ENCODE peak calls at places on chromosomes 7 and 10, in nine cellular contexts. One of them, this sample, is unnamed.

GRCh38 chr7:38632411-38632810 is 1.2 kb upstream of the AMPH start:
- DNase-seq in A549: no peak
- DNase-seq in tibial nerve: no peak
- DNase-seq in spleen: no peak
- DNase-seq in upper lobe of left lung: no peak
- DNase-seq in transverse colon: no peak
- DNase-seq in heart left ventricle: no peak
- DNase-seq in thyroid gland: no peak
- DNase-seq in esophagus squamous epithelium: no peak
- DNase-seq in this sample: no peak

GRCh38 chr10:96017227-96017687 is 26.1 kb upstream of the CCNJ start:
- DNase-seq in spleen: no peak
- DNase-seq in esophagus squamous epithelium: no peak
- DNase-seq in thyroid gland: peak; percentile 7
- DNase-seq in upper lobe of left lung: no peak
- DNase-seq in heart left ventricle: no peak
- DNase-seq in tibial nerve: peak; percentile 67
- DNase-seq in transverse colon: peak; percentile 21
- DNase-seq in A549: peak; percentile 69
- DNase-seq in this sample: peak; percentile 25

GRCh38 chr7:137985253-137985896 is 16.5 kb downstream of the CREB3L2 start:
- DNase-seq in tibial nerve: no peak
- DNase-seq in heart left ventricle: no peak
- DNase-seq in transverse colon: peak; percentile 48
- DNase-seq in A549: no peak
- DNase-seq in spleen: no peak
- DNase-seq in upper lobe of left lung: no peak
- DNase-seq in esophagus squamous epithelium: no peak
- DNase-seq in thyroid gland: no peak
- DNase-seq in this sample: no peak

GRCh38 chr7:74038194-74038961 is 10.4 kb downstream of the ELN start:
- DNase-seq in tibial nerve: peak; percentile 46
- DNase-seq in upper lobe of left lung: no peak
- DNase-seq in heart left ventricle: no peak
- DNase-seq in thyroid gland: no peak
- DNase-seq in esophagus squamous epithelium: no peak
- DNase-seq in transverse colon: no peak
- DNase-seq in A549: no peak
- DNase-seq in spleen: no peak
- DNase-seq in this sample: no peak

GRCh38 chr10:19505320-19506092 is 310.7 kb upstream of the PLXDC2 start:
- DNase-seq in transverse colon: no peak
- DNase-seq in upper lobe of left lung: no peak
- DNase-seq in heart left ventricle: no peak
- DNase-seq in spleen: no peak
- DNase-seq in tibial nerve: no peak
- DNase-seq in A549: no peak
- DNase-seq in esophagus squamous epithelium: no peak
- DNase-seq in thyroid gland: no peak
- DNase-seq in this sample: no peak

GRCh38 chr10:43278216-43278615 is 11.4 kb upstream of the RASGEF1A start:
- DNase-seq in upper lobe of left lung: no peak
- DNase-seq in heart left ventricle: no peak
- DNase-seq in esophagus squamous epithelium: no peak
- DNase-seq in transverse colon: no peak
- DNase-seq in thyroid gland: no peak
- DNase-seq in tibial nerve: no peak
- DNase-seq in spleen: no peak
- DNase-seq in A549: no peak
- DNase-seq in this sample: no peak

GRCh38 chr7:46744957-46745699 is 824.1 kb upstream of the IGFBP3 start:
- DNase-seq in spleen: no peak
- DNase-seq in transverse colon: no peak
- DNase-seq in esophagus squamous epithelium: no peak
- DNase-seq in A549: no peak
- DNase-seq in thyroid gland: no peak
- DNase-seq in heart left ventricle: no peak
- DNase-seq in upper lobe of left lung: no peak
- DNase-seq in tibial nerve: no peak
- DNase-seq in this sample: no peak

GRCh38 chr10:133013478-133013877 is 71.1 kb upstream of the CFAP46 start:
- DNase-seq in upper lobe of left lung: peak; percentile 83
- DNase-seq in transverse colon: peak; percentile 65
- DNase-seq in esophagus squamous epithelium: no peak
- DNase-seq in heart left ventricle: peak; percentile 56
- DNase-seq in spleen: peak; percentile 92
- DNase-seq in tibial nerve: no peak
- DNase-seq in A549: no peak
- DNase-seq in thyroid gland: no peak
- DNase-seq in this sample: no peak

GRCh38 chr7:155291045-155291530 is 6.6 kb upstream of the INSIG1 start:
- DNase-seq in tibial nerve: no peak
- DNase-seq in spleen: no peak
- DNase-seq in esophagus squamous epithelium: no peak
- DNase-seq in A549: peak; percentile 70
- DNase-seq in heart left ventricle: peak; percentile 49
- DNase-seq in transverse colon: peak; percentile 30
- DNase-seq in upper lobe of left lung: peak; percentile 83
- DNase-seq in thyroid gland: no peak
- DNase-seq in this sample: no peak

DNA sequence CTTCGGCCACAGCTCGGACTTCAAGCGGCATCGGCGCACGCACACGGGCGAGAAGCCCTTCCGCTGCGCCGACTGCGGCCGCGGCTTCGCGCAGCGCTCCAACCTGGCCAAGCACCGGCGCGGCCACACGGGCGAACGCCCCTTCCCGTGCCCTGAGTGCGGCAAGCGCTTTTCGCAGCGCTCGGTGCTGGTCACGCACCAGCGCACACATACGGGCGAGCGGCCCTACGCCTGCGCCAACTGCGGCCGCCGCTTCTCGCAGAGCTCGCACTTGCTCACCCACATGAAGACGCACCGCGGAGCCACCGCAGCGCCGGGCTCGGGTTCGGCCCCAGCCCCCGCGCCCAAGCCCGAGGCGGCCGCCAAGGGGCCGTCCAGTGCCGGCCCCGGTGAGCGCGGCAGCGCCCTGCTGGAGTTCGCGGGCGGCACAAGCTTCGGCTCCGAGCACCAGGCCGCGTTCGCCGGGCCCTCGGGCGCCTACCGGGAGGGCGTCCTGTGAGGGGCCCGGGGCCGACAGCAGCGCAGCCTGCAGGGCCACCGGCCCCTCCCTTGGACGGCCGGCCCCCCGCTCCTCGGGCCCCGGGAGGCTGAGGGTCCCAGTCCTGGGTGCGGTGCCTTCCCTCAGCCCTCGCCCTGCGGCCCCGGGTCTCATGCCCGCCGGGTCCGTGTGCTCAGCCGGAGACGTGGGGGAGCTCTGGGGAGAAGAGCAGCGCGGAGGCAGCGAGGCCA is 17.2 kb downstream of the ZNF316 start:
- DNase-seq in heart left ventricle: no peak
- DNase-seq in esophagus squamous epithelium: no peak
- DNase-seq in A549: no peak
- DNase-seq in spleen: no peak
- DNase-seq in tibial nerve: no peak
- DNase-seq in thyroid gland: no peak
- DNase-seq in transverse colon: no peak
- DNase-seq in upper lobe of left lung: no peak
- DNase-seq in this sample: no peak
- TF ChIP-seq POLR2A in heart left ventricle: no peak
- TF ChIP-seq POLR2A in esophagus squamous epithelium: no peak
- TF ChIP-seq POLR2A in A549: no peak
- TF ChIP-seq POLR2A in spleen: no peak
- TF ChIP-seq POLR2A in tibial nerve: no peak
- TF ChIP-seq POLR2A in thyroid gland: no peak
- TF ChIP-seq POLR2A in transverse colon: no peak
- TF ChIP-seq POLR2A in upper lobe of left lung: no peak
- TF ChIP-seq POLR2A in this sample: no peak

GRCh38 chr7:88357794-88358533 is 51.3 kb upstream of the STEAP4 start:
- DNase-seq in upper lobe of left lung: no peak
- DNase-seq in spleen: no peak
- DNase-seq in thyroid gland: no peak
- DNase-seq in A549: no peak
- DNase-seq in esophagus squamous epithelium: no peak
- DNase-seq in tibial nerve: no peak
- DNase-seq in transverse colon: no peak
- DNase-seq in heart left ventricle: no peak
- DNase-seq in this sample: no peak
- H3K4me3 ChIP-seq in upper lobe of left lung: no peak overlapping the region
- H3K4me3 ChIP-seq in spleen: no peak overlapping the region
- H3K4me3 ChIP-seq in thyroid gland: no peak overlapping the region
- H3K4me3 ChIP-seq in A549: no peak overlapping the region
- H3K4me3 ChIP-seq in esophagus squamous epithelium: no peak overlapping the region
- H3K4me3 ChIP-seq in tibial nerve: no peak overlapping the region
- H3K4me3 ChIP-seq in transverse colon: no peak overlapping the region
- H3K4me3 ChIP-seq in heart left ventricle: no peak overlapping the region
- H3K4me3 ChIP-seq in this sample: no peak overlapping the region

DNA sequence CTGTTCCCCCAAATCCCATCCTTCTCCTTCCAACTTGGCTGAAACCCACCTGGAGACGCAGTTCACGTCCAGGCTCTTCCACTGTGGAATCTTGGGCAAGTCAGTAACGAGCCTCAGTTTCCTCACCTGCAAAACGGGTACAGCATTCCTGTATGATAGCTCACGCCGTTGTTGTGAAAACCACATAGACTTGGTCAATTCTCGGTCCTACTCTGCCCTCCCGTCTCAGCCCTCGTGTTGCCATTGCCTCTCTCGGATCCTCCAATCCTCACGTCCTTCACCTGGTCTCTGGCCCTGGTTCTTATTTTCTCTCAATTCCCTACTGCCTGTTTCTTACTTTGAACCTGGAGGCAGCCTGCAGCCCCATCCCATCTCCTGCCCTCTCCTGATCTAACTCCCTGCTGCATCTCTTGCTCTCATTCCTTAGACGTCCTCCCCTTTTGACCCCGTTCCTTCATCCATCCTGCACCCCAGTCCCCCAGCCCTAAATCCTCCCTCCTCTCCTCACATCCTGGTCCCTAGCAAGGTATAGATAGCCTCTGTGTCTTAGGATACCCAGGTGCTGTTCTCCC is 2.0 kb upstream of the MUC12 start:
- DNase-seq in esophagus squamous epithelium: no peak
- DNase-seq in heart left ventricle: no peak
- DNase-seq in upper lobe of left lung: no peak
- DNase-seq in A549: no peak
- DNase-seq in tibial nerve: no peak
- DNase-seq in spleen: no peak
- DNase-seq in thyroid gland: no peak
- DNase-seq in transverse colon: peak; percentile 47
- DNase-seq in this sample: no peak
- TF ChIP-seq CTCF in esophagus squamous epithelium: no peak
- TF ChIP-seq CTCF in heart left ventricle: no peak
- TF ChIP-seq CTCF in upper lobe of left lung: no peak
- TF ChIP-seq CTCF in A549: no peak
- TF ChIP-seq CTCF in tibial nerve: no peak
- TF ChIP-seq CTCF in spleen: no peak
- TF ChIP-seq CTCF in thyroid gland: no peak
- TF ChIP-seq CTCF in transverse colon: no peak
- TF ChIP-seq CTCF in this sample: no peak

DNA sequence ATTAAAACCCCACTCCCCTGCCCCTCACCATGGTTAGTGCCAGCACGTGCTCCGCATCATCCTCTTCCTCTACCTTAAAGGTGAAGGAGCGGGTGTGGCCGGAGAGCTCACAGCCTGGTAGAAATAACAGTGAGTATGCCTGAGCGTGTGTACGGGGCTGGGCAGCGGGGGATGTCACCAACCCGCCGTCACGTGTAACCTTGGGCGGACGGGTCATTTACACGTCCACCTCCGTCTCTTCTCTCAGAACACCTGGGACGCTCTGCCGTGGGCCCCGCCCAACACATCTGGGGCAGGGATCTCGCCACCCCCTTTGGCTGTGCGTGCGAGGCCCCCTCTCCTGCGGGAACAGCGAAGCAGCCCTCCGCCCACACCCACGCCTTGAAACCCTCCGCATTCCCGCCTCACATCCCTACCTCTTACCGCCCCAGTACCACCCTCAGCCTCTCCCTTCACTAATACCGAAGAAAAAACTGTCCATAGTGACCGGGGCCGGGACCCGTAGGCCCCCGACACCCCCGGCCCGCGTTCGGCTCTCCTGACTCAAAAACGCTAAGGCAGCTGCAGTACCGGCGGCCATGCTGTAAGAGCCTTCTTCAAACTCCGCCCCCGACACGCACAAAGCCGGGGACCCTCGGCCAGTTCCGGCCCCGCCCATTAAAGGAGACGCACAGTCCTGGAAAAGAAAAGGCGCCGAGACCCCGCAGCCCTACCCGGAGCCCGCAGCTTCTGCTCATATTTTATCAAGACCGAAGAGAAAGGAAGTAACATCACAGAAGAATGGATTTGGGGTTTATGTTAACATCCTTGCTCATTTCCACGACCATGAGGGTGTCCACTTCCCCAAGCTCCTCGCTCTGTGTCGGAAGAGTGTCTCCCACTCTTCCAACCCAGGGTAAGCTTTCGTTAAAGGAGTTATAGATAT is at the start of gene NPM3:
- DNase-seq in esophagus squamous epithelium: peak; percentile 34
- DNase-seq in upper lobe of left lung: peak; percentile 83
- DNase-seq in transverse colon: peak; percentile 86
- DNase-seq in thyroid gland: peak; percentile 85
- DNase-seq in tibial nerve: peak; percentile 82
- DNase-seq in heart left ventricle: peak; percentile 85
- DNase-seq in A549: peak; percentile 94
- DNase-seq in spleen: peak; percentile 94
- DNase-seq in this sample: peak; percentile 83
- TF ChIP-seq POLR2A in esophagus squamous epithelium: peak; percentile 8
- TF ChIP-seq POLR2A in upper lobe of left lung: no peak
- TF ChIP-seq POLR2A in transverse colon: peak; percentile 18
- TF ChIP-seq POLR2A in thyroid gland: no peak
- TF ChIP-seq POLR2A in tibial nerve: no peak
- TF ChIP-seq POLR2A in heart left ventricle: no peak
- TF ChIP-seq POLR2A in A549: peak; percentile 51
- TF ChIP-seq POLR2A in spleen: no peak
- TF ChIP-seq POLR2A in this sample: no peak

GRCh38 chr10:78021201-78021600 is 8.1 kb downstream of the POLR3A start:
- DNase-seq in upper lobe of left lung: no peak
- DNase-seq in esophagus squamous epithelium: no peak
- DNase-seq in transverse colon: no peak
- DNase-seq in heart left ventricle: no peak
- DNase-seq in tibial nerve: no peak
- DNase-seq in spleen: no peak
- DNase-seq in thyroid gland: no peak
- DNase-seq in A549: no peak
- DNase-seq in this sample: no peak

GRCh38 chr10:78023741-78024140 is 5.6 kb downstream of the POLR3A start:
- DNase-seq in spleen: no peak
- DNase-seq in esophagus squamous epithelium: no peak
- DNase-seq in thyroid gland: no peak
- DNase-seq in tibial nerve: no peak
- DNase-seq in A549: no peak
- DNase-seq in upper lobe of left lung: no peak
- DNase-seq in heart left ventricle: no peak
- DNase-seq in transverse colon: no peak
- DNase-seq in this sample: no peak

GRCh38 chr10:78013564-78013963 is 15.8 kb downstream of the POLR3A start:
- DNase-seq in tibial nerve: no peak
- DNase-seq in transverse colon: no peak
- DNase-seq in spleen: no peak
- DNase-seq in heart left ventricle: no peak
- DNase-seq in upper lobe of left lung: no peak
- DNase-seq in A549: no peak
- DNase-seq in esophagus squamous epithelium: no peak
- DNase-seq in thyroid gland: no peak
- DNase-seq in this sample: no peak

GRCh38 chr10:78015546-78015945 is 13.8 kb downstream of the POLR3A start:
- DNase-seq in thyroid gland: no peak
- DNase-seq in tibial nerve: no peak
- DNase-seq in transverse colon: no peak
- DNase-seq in esophagus squamous epithelium: no peak
- DNase-seq in upper lobe of left lung: no peak
- DNase-seq in spleen: no peak
- DNase-seq in A549: no peak
- DNase-seq in heart left ventricle: no peak
- DNase-seq in this sample: no peak

GRCh38 chr10:78017856-78018255 is 11.5 kb downstream of the POLR3A start:
- DNase-seq in thyroid gland: no peak
- DNase-seq in A549: no peak
- DNase-seq in heart left ventricle: no peak
- DNase-seq in transverse colon: no peak
- DNase-seq in esophagus squamous epithelium: no peak
- DNase-seq in upper lobe of left lung: no peak
- DNase-seq in spleen: no peak
- DNase-seq in tibial nerve: no peak
- DNase-seq in this sample: no peak
- H3K4me3 ChIP-seq in thyroid gland: no peak overlapping the region
- H3K4me3 ChIP-seq in A549: no peak overlapping the region
- H3K4me3 ChIP-seq in heart left ventricle: no peak overlapping the region
- H3K4me3 ChIP-seq in transverse colon: no peak overlapping the region
- H3K4me3 ChIP-seq in esophagus squamous epithelium: no peak overlapping the region
- H3K4me3 ChIP-seq in upper lobe of left lung: no peak overlapping the region
- H3K4me3 ChIP-seq in spleen: no peak overlapping the region
- H3K4me3 ChIP-seq in tibial nerve: no peak overlapping the region
- H3K4me3 ChIP-seq in this sample: no peak overlapping the region